ENCODE peak calls at places on chromosome 20, in ten cellular contexts. T, M, A, F, D, O, H, P, E and V are unnamed samples.

GRCh38 chr20:11216451-11217314 is 542.9 kb upstream of the JAG1 start:
- DNase-seq in T (no peak), M (peak; percentile 34), A (no peak), F (no peak), D (no peak), O (no peak), H (no peak), P (no peak), E (no peak), V (no peak)

GRCh38 chr20:58604410-58604881 is 46.6 kb upstream of the STX16 start:
- DNase-seq in T (no peak), M (no peak), A (no peak), F (no peak), D (no peak), O (no peak), H (no peak), P (no peak), E (no peak), V (no peak)

GRCh38 chr20:59647271-59647670 is 42.9 kb downstream of the PHACTR3 start:
- DNase-seq in T (no peak), M (no peak), A (no peak), F (no peak), D (no peak), O (no peak), H (no peak), P (no peak), E (no peak), V (no peak)

GRCh38 chr20:48486065-48486464 is 341.7 kb downstream of the PREX1 start:
- DNase-seq in T (no peak), M (no peak), A (no peak), F (no peak), D (no peak), O (no peak), H (no peak), P (no peak), E (no peak), V (no peak)

GRCh38 chr20:9966966-9967365 is 67.8 kb upstream of the ANKEF1 start:
- DNase-seq in T (peak; percentile 21), M (no peak), A (no peak), F (no peak), D (no peak), O (no peak), H (peak; percentile 21), P (no peak), E (no peak), V (peak; percentile 26)

GRCh38 chr20:59391975-59392374 is 91.6 kb downstream of the EDN3 start:
- DNase-seq in T (no peak), M (no peak), A (no peak), F (no peak), D (no peak), O (no peak), H (no peak), P (no peak), E (no peak), V (no peak)

GRCh38 chr20:38298768-38299288 is 5.1 kb upstream of the BPI start:
- DNase-seq in T (peak; percentile 56), M (peak; percentile 88), A (no peak), F (no peak), D (peak; percentile 72), O (no peak), H (no peak), P (no peak), E (no peak), V (no peak)

GRCh38 chr20:33263784-33264183 is 19.2 kb upstream of the BPIFB1 start:
- DNase-seq in T (peak; percentile 40), M (no peak), A (no peak), F (no peak), D (no peak), O (no peak), H (no peak), P (no peak), E (no peak), V (no peak)

GRCh38 chr20:3577366-3577765 is 85.8 kb downstream of the GFRA4 start:
- DNase-seq in T (peak; percentile 45), M (no peak), A (no peak), F (no peak), D (no peak), O (no peak), H (no peak), P (no peak), E (no peak), V (no peak)

GRCh38 chr20:22921595-22922421 is 113.3 kb upstream of the SSTR4 start:
- DNase-seq in T (no peak), M (no peak), A (no peak), F (no peak), D (peak; percentile 42), O (no peak), H (no peak), P (peak; percentile 41), E (no peak), V (no peak)

GRCh38 chr20:23782366-23782983 is 31.7 kb upstream of the CST1 start:
- DNase-seq in T (peak; percentile 23), M (no peak), A (no peak), F (peak; percentile 12), D (no peak), O (no peak), H (peak; percentile 78), P (no peak), E (peak; percentile 20), V (peak; percentile 48)

GRCh38 chr20:10596726-10597125 is 77.1 kb downstream of the JAG1 start:
- DNase-seq in T (no peak), M (no peak), A (no peak), F (no peak), D (no peak), O (no peak), H (no peak), P (peak; percentile 80), E (no peak), V (no peak)

GRCh38 chr20:12177657-12178293 is 260.1 kb downstream of the BTBD3 start:
- DNase-seq in T (peak; percentile 29), M (no peak), A (no peak), F (no peak), D (no peak), O (no peak), H (no peak), P (no peak), E (no peak), V (no peak)

GRCh38 chr20:53399592-53400335 is 193.9 kb downstream of the ZNF217 start:
- DNase-seq in T (no peak), M (no peak), A (no peak), F (no peak), D (no peak), O (no peak), H (no peak), P (no peak), E (no peak), V (no peak)

GRCh38 chr20:10537850-10538480 is 102.9 kb downstream of the SLX4IP start:
- DNase-seq in T (no peak), M (no peak), A (no peak), F (no peak), D (no peak), O (no peak), H (no peak), P (no peak), E (no peak), V (no peak)

GRCh38 chr20:7939663-7940062 is 595 bp downstream of the HAO1 start:
- DNase-seq in T (no peak), M (no peak), A (no peak), F (no peak), D (no peak), O (no peak), H (no peak), P (no peak), E (no peak), V (no peak)

GRCh38 chr20:36173451-36173933 is 19.0 kb downstream of the EPB41L1 start:
- DNase-seq in T (peak; percentile 71), M (no peak), A (no peak), F (no peak), D (peak; percentile 83), O (no peak), H (peak; percentile 98), P (no peak), E (peak; percentile 33), V (peak; percentile 93)

GRCh38 chr20:44465001-44465560 is 10.6 kb upstream of the TTPAL start:
- DNase-seq in T (no peak), M (no peak), A (no peak), F (no peak), D (no peak), O (no peak), H (no peak), P (no peak), E (no peak), V (no peak)

GRCh38 chr20:38609828-38610227 is 8.2 kb downstream of the ARHGAP40 start:
- DNase-seq in T (no peak), M (no peak), A (no peak), F (no peak), D (no peak), O (no peak), H (no peak), P (no peak), E (no peak), V (peak; percentile 35)

GRCh38 chr20:34180460-34181108 is 60.6 kb upstream of the ASIP start:
- DNase-seq in T (no peak), M (no peak), A (no peak), F (no peak), D (no peak), O (no peak), H (no peak), P (no peak), E (no peak), V (no peak)

GRCh38 chr20:61846741-61847419 is 218.8 kb downstream of the TAF4 start:
- DNase-seq in T (no peak), M (no peak), A (no peak), F (no peak), D (no peak), O (no peak), H (no peak), P (no peak), E (no peak), V (no peak)

GRCh38 chr20:63158845-63159244 is 57.1 kb downstream of the YTHDF1 start:
- DNase-seq in T (no peak), M (no peak), A (no peak), F (no peak), D (no peak), O (no peak), H (no peak), P (no peak), E (no peak), V (no peak)

GRCh38 chr20:62356948-62357667 is 10.0 kb downstream of the LAMA5 start:
- DNase-seq in T (no peak), M (peak; percentile 88), A (no peak), F (no peak), D (peak; percentile 82), O (no peak), H (no peak), P (no peak), E (no peak), V (no peak)

GRCh38 chr20:20824924-20825584 is 112.6 kb upstream of the RALGAPA2 start:
- DNase-seq in T (peak; percentile 76), M (peak; percentile 58), A (no peak), F (peak; percentile 80), D (peak; percentile 54), O (no peak), H (peak; percentile 76), P (no peak), E (peak; percentile 70), V (peak; percentile 81)

GRCh38 chr20:1569417-1569861 is 11.9 kb upstream of the SIRPD start:
- DNase-seq in T (peak; percentile 1), M (no peak), A (no peak), F (peak; percentile 0), D (peak; percentile 19), O (no peak), H (no peak), P (no peak), E (no peak), V (no peak)

GRCh38 chr20:19583532-19584175 is 174.4 kb upstream of the RIN2 start:
- DNase-seq in T (peak; percentile 53), M (peak; percentile 43), A (no peak), F (peak; percentile 73), D (peak; percentile 62), O (no peak), H (peak; percentile 86), P (peak; percentile 0), E (peak; percentile 65), V (peak; percentile 88)

GRCh38 chr20:56520180-56520579 is 4.4 kb upstream of the FAM209A start:
- DNase-seq in T (no peak), M (no peak), A (no peak), F (no peak), D (no peak), O (no peak), H (no peak), P (no peak), E (no peak), V (no peak)

GRCh38 chr20:9339708-9340107 is 174.7 kb upstream of the LAMP5 start:
- DNase-seq in T (no peak), M (no peak), A (no peak), F (no peak), D (no peak), O (no peak), H (no peak), P (no peak), E (no peak), V (no peak)